ENCODE peak calls at places on chromosomes 6 and 20, in six cellular contexts. C is aorta, A is mammary epithelial cell, M is body of pancreas, Y is ovary, R is heart left ventricle. N is an unnamed sample. For H3K9me3, the result is how much of the 10 kb centered on the place peaks cover.

GRCh38 chr6:7267071-7267470 is 45.9 kb downstream of the SSR1 start:
- DNase-seq in C (no peak), A (no peak), M (no peak), Y (no peak), R (peak), N (no peak)

GRCh38 chr20:12207875-12208274 is 290.2 kb downstream of the BTBD3 start:
- DNase-seq in C (no peak), A (peak), M (peak), Y (no peak), R (no peak), N (no peak)

GRCh38 chr6:3575701-3576100 is 118.9 kb upstream of the SLC22A23 start:
- DNase-seq in C (no peak), A (no peak), M (no peak), Y (no peak), R (no peak), N (no peak)

GRCh38 chr20:14220986-14221385 is 116.4 kb downstream of the FLRT3 start:
- DNase-seq in C (no peak), A (no peak), M (no peak), Y (no peak), R (no peak), N (no peak)

GRCh38 chr6:107730106-107730505 is 94.0 kb downstream of the SCML4 start:
- DNase-seq in C (no peak), A (no peak), M (no peak), Y (no peak), R (no peak), N (no peak)

GRCh38 chr20:57393321-57394086 is 2.3 kb downstream of the RBM38 start:
- DNase-seq in C (peak), A (no peak), M (peak), Y (peak), R (peak), N (no peak)

GRCh38 chr20:63345328-63346100 is 15.6 kb downstream of the CHRNA4 start:
- DNase-seq in C (no peak), A (no peak), M (peak), Y (peak), R (peak), N (no peak)

GRCh38 chr6:10384719-10385511 is 30.0 kb downstream of the TFAP2A start:
- DNase-seq in C (no peak), A (no peak), M (no peak), Y (no peak), R (no peak), N (no peak)

GRCh38 chr6:40917603-40918002 is 121.4 kb downstream of the UNC5CL start:
- DNase-seq in C (no peak), A (no peak), M (no peak), Y (no peak), R (no peak), N (no peak)

GRCh38 chr6:340991-341827 is 48.9 kb downstream of the DUSP22 start:
- DNase-seq in C (peak), A (no peak), M (no peak), Y (peak), R (peak), N (no peak)

GRCh38 chr6:55012454-55012853 is 161.9 kb upstream of the HCRTR2 start:
- DNase-seq in C (no peak), A (no peak), M (no peak), Y (no peak), R (no peak), N (no peak)

GRCh38 chr6:170459451-170459850 is 93.7 kb downstream of the PSMB1 start:
- DNase-seq in C (no peak), A (peak), M (no peak), Y (no peak), R (no peak), N (no peak)

GRCh38 chr6:118709859-118710350 is 58.5 kb upstream of the CEP85L start:
- DNase-seq in C (no peak), A (peak), M (peak), Y (no peak), R (no peak), N (no peak)

GRCh38 chr20:61640171-61640570 is 388.1 kb downstream of the CDH4 start:
- DNase-seq in C (no peak), A (no peak), M (no peak), Y (no peak), R (no peak), N (no peak)

GRCh38 chr20:59988141-59988540 is 29.9 kb downstream of the CDH26 start:
- DNase-seq in C (no peak), A (peak), M (peak), Y (no peak), R (no peak), N (no peak)

GRCh38 chr20:64038579-64039292 is 2.8 kb downstream of the C20orf204 start:
- DNase-seq in C (peak), A (peak), M (peak), Y (peak), R (peak), N (no peak)

GRCh38 chr6:130282234-130282995 is 59.7 kb upstream of the SAMD3 start:
- DNase-seq in C (no peak), A (peak), M (no peak), Y (no peak), R (no peak), N (no peak)

GRCh38 chr6:150600302-150601017 is 775 bp downstream of the PLEKHG1 start:
- DNase-seq in C (peak), A (peak), M (peak), Y (peak), R (peak), N (peak)

GRCh38 chr6:112231609-112232060 is 22.7 kb downstream of the LAMA4 start:
- DNase-seq in C (no peak), A (peak), M (no peak), Y (no peak), R (no peak), N (no peak)

GRCh38 chr6:1856381-1856780 is 246.7 kb downstream of the FOXC1 start:
- DNase-seq in C (no peak), A (peak), M (no peak), Y (no peak), R (no peak), N (no peak)

GRCh38 chr6:161809991-161810390 is 536.1 kb upstream of the AGPAT4 start:
- DNase-seq in C (no peak), A (no peak), M (no peak), Y (no peak), R (no peak), N (no peak)

GRCh38 chr6:54238407-54238806 is 69.8 kb upstream of the TINAG start:
- DNase-seq in C (no peak), A (no peak), M (no peak), Y (no peak), R (no peak), N (no peak)

GRCh38 chr20:32885201-32885600 is 26.5 kb downstream of the EFCAB8 start:
- DNase-seq in C (no peak), A (no peak), M (no peak), Y (no peak), R (no peak), N (no peak)

GRCh38 chr6:3294396-3294795 is 35.6 kb downstream of the PSMG4 start:
- DNase-seq in C (peak), A (no peak), M (no peak), Y (no peak), R (no peak), N (no peak)

GRCh38 chr6:53411451-53411850 is 62.7 kb upstream of the ELOVL5 start:
- DNase-seq in C (no peak), A (peak), M (no peak), Y (no peak), R (no peak), N (no peak)

GRCh38 chr20:50110141-50111047 is 2.6 kb downstream of the UBE2V1 start:
- DNase-seq in C (no peak), A (peak), M (peak), Y (no peak), R (no peak), N (no peak)

GRCh38 chr20:1851396-1851795 is 43.8 kb upstream of the SIRPA start:
- DNase-seq in C (no peak), A (no peak), M (no peak), Y (no peak), R (no peak), N (no peak)

GRCh38 chr20:50251992-50252491 is 61.4 kb downstream of the CEBPB start:
- DNase-seq in C (no peak), A (no peak), M (no peak), Y (no peak), R (no peak), N (no peak)

GRCh38 chr6:170165501-170166117 is 125.3 kb downstream of the DLL1 start:
- DNase-seq in C (peak), A (no peak), M (no peak), Y (peak), R (peak), N (peak)

GRCh38 chr6:126302191-126302590 is 37.7 kb upstream of the CENPW start:
- DNase-seq in C (no peak), A (peak), M (no peak), Y (no peak), R (no peak), N (no peak)

GRCh38 chr6:21816231-21816630 is 222.7 kb downstream of the SOX4 start:
- DNase-seq in C (no peak), A (no peak), M (no peak), Y (no peak), R (no peak), N (no peak)

GRCh38 chr6:35258858-35259193 is 709 bp upstream of the ZNF76 start:
- DNase-seq in C (no peak), A (no peak), M (no peak), Y (no peak), R (no peak), N (no peak)

GRCh38 chr6:100620085-100620484 is 155.4 kb upstream of the SIM1 start:
- DNase-seq in C (no peak), A (peak), M (no peak), Y (no peak), R (no peak), N (no peak)

GRCh38 chr20:61919675-61920365 is 145.9 kb downstream of the TAF4 start:
- DNase-seq in C (no peak), A (no peak), M (no peak), Y (no peak), R (peak), N (no peak)

GRCh38 chr6:5584072-5584471 is 322.8 kb downstream of the FARS2 start:
- DNase-seq in C (no peak), A (no peak), M (no peak), Y (no peak), R (no peak), N (no peak)
- H3K9me3 ChIP-seq in C (under half), A (under half), M (under half), Y (under half), R (under half), N (under half)

DNA sequence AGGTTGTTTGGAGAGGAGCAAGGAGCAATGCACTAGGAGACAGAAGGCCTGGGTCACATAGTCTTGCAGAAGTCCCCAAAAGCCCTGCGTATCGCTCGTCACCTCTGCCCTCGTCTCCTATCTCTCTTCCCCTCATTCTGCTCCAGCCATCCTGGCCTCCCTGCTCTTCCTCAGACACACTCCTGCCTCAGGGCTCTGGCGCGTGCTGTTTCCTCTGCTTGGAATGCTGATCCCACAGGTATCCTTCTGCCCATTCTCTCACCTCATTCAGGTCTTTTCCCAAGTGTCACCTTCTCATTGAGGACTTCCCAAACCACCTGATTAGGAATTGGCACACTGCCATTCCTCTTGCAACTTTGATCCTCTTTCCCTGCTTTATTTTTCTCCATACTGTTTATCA is 9.0 kb upstream of the SLC2A10 start:
- DNase-seq in C (no peak), A (no peak), M (no peak), Y (no peak), R (no peak), N (no peak)
- H3K4me3 ChIP-seq in C (no peak), A (no peak), M (no peak), Y (no peak), R (no peak), N (no peak)

DNA sequence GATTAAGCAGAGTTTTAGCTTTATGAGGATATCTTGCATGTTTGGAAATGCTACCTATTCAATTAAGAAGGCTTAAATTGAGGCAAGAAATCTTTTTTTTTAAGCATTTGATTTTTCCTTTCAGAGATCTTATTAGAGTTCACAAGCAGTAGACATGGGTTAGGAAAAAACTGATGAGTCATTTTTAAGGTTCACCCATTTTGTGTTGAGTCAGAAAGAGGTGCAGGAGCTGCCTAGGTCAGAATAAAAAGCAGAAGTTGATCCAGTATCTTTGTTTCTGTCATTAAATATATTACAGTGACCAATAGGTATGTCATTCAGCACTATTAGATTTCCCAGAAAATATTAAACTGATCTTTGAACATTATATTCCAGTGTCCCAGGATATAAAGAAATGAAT is 306.8 kb downstream of the LMBRD1 start:
- DNase-seq in C (no peak), A (no peak), M (no peak), Y (no peak), R (no peak), N (no peak)
- H3K9me3 ChIP-seq in C (under half), A (under half), M (under half), Y (under half), R (under half), N (under half)

GRCh38 chr6:15909290-15910070 is 219.4 kb upstream of the MYLIP start:
- DNase-seq in C (no peak), A (no peak), M (no peak), Y (no peak), R (no peak), N (no peak)

GRCh38 chr6:15911753-15912504 is 217.0 kb upstream of the MYLIP start:
- DNase-seq in C (no peak), A (no peak), M (no peak), Y (no peak), R (no peak), N (no peak)

GRCh38 chr6:15906393-15906976 is 222.4 kb upstream of the MYLIP start:
- DNase-seq in C (no peak), A (no peak), M (no peak), Y (no peak), R (no peak), N (no peak)

GRCh38 chr6:15907914-15908518 is 220.9 kb upstream of the MYLIP start:
- DNase-seq in C (no peak), A (peak), M (peak), Y (no peak), R (no peak), N (no peak)

GRCh38 chr6:15908871-15909270 is 220.0 kb upstream of the MYLIP start:
- DNase-seq in C (no peak), A (no peak), M (no peak), Y (no peak), R (no peak), N (no peak)
- H3K4me3 ChIP-seq in C (no peak), A (no peak), M (no peak), Y (no peak), R (no peak), N (no peak)

DNA sequence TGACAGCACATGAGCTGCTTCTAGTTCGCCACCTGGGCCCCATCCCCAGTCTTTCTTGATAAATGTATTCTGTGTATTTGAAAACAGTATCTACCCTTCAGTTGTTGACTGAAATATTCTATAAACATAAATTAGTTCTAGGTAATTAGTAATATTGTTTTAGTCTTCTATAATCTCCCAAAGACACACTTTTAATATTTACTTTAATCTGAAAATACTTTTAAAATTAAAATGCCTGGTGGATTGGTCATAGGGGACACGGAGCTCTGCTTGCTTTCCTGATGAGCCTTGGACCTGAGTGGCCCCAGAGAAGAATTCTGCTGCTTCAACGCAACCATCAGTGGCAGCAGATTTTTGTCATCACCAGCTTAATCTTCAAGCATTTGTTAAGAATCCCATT is 234.5 kb downstream of the THBS2 start:
- DNase-seq in C (no peak), A (no peak), M (no peak), Y (no peak), R (no peak), N (no peak)
- H3K9me3 ChIP-seq in C (under half), A (under half), M (under half), Y (under half), R (under half), N (under half)

DNA sequence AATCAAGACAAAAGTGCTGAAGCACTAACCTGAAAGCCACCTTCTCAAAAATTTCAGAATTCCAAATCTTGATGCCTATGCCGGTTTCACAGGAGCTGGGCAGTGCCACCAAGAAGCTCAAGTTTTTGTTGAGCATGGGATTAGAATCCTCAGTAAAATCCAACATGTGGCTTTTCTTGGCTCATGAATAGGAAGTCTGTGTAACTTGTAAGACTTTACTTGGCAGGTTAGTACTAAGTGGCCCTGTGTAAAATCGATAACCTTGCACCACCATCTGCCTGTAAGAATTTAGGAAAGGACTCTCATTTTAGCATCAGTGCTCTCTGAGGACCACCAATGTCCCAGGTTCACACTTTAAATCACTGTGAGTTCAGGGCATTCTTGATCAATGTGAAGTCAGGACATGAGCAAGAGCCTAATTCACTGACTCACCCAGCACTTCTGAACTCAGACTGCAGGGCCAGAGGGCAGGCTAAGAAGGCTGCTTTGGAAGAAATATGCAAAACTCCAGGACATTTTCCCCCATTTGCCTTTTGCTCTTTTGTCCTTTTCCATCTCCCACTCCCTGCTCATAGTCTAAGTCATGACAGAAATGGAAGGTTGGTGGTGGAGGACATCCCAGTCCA is 113.2 kb downstream of the EDN1 start:
- DNase-seq in C (no peak), A (peak), M (no peak), Y (no peak), R (no peak), N (no peak)
- H3K4me3 ChIP-seq in C (no peak), A (no peak), M (no peak), Y (no peak), R (no peak), N (no peak)

GRCh38 chr6:24673625-24674024 is 6.7 kb downstream of the ACOT13 start:
- DNase-seq in C (no peak), A (no peak), M (no peak), Y (no peak), R (no peak), N (no peak)
- H3K9me3 ChIP-seq in C (under half), A (under half), M (under half), Y (under half), R (under half), N (under half)

DNA sequence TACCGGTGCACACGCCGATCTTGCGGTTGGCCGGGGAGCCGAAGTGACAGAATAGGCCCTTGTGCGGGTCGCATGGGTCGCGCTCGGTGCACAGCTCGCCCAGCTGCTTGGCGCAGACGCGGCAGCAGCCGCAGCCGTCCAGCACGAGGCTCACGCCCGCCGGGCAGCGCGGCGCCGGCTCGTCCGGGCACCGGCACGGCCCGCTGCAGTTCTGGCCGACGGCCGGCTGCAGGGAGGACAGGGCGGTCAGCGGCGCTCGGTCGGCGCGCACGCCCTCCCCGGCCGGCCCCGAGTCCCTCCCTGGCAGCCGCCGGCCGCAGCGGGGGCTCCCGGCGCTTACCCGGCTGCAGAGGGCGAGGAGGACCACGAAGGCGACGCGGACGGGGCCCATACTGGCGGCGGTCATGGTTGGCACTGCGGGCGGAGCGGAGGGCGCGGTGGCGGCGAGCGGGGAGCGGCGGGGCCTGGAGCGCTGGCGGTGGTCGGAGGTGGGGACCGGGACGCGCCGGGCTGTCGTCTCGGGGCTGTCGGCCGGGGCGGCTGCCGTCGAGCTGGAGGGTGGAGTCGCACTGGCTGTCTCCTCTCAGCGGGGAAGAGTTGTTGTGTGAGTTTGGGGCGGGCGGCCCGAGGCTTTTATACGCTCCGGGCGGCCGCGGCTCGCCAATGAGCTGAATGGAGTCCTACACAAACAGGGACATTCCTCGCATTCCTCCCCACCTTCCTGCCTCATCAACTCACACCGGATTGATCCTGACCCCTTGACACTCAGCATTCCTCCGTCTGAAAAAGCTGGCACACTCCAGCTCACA is at the start of gene CCN2:
- DNase-seq in C (peak), A (peak), M (peak), Y (peak), R (peak), N (peak)
- H3K4me3 ChIP-seq in C (peak), A (peak), M (peak), Y (peak), R (peak), N (peak)

GRCh38 chr20:39985276-39985675 is 703.8 kb downstream of the MAFB start:
- DNase-seq in C (no peak), A (no peak), M (no peak), Y (no peak), R (no peak), N (no peak)

GRCh38 chr20:39986231-39986904 is 702.7 kb downstream of the MAFB start:
- DNase-seq in C (peak), A (peak), M (peak), Y (peak), R (peak), N (peak)

GRCh38 chr20:39983183-39983582 is 705.9 kb downstream of the MAFB start:
- DNase-seq in C (no peak), A (peak), M (no peak), Y (no peak), R (no peak), N (no peak)

GRCh38 chr20:39988991-39989390 is 700.0 kb downstream of the MAFB start:
- DNase-seq in C (no peak), A (no peak), M (no peak), Y (no peak), R (no peak), N (no peak)

GRCh38 chr20:39983655-39984054 is 705.4 kb downstream of the MAFB start:
- DNase-seq in C (no peak), A (no peak), M (no peak), Y (no peak), R (no peak), N (no peak)
- H3K9me3 ChIP-seq in C (under half), A (under half), M (under half), Y (under half), R (under half), N (under half)

N was measured in gastrocnemius medialis.